ENCODE peak calls at places on chromosome 11, in nine cellular contexts. Q, S, Z, E, F, C, L, H and W are unnamed samples.

GRCh38 chr11:7257744-7258143 is 6.0 kb downstream of the SYT9 start:
- DNase-seq in Q (no peak), S (no peak), Z (no peak), E (no peak), F (no peak), C (no peak), L (no peak), H (no peak), W (no peak)

GRCh38 chr11:43784866-43785265 is 95.8 kb upstream of the ALKBH3 start:
- DNase-seq in Q (no peak), S (no peak), Z (no peak), E (no peak), F (no peak), C (no peak), L (no peak), H (no peak), W (no peak)

GRCh38 chr11:45332486-45332934 is 46.4 kb upstream of the SYT13 start:
- DNase-seq in Q (peak), S (peak), Z (no peak), E (no peak), F (peak), C (peak), L (peak), H (peak), W (peak)

GRCh38 chr11:42595856-42596255 is 715.9 kb upstream of the API5 start:
- DNase-seq in Q (no peak), S (no peak), Z (no peak), E (no peak), F (no peak), C (peak), L (no peak), H (peak), W (no peak)

GRCh38 chr11:87712802-87713202 is 462.4 kb downstream of the RAB38 start:
- DNase-seq in Q (no peak), S (no peak), Z (no peak), E (no peak), F (no peak), C (no peak), L (no peak), H (peak), W (no peak)

GRCh38 chr11:124740277-124740882 is 638 bp downstream of the NRGN start:
- DNase-seq in Q (peak), S (peak), Z (no peak), E (no peak), F (no peak), C (peak), L (peak), H (peak), W (no peak)

GRCh38 chr11:40445391-40445790 is 1014.1 kb downstream of the LRRC4C start:
- DNase-seq in Q (no peak), S (no peak), Z (no peak), E (no peak), F (no peak), C (peak), L (no peak), H (no peak), W (no peak)

GRCh38 chr11:105609832-105610781 is at the start of gene GRIA4:
- DNase-seq in Q (no peak), S (no peak), Z (no peak), E (peak), F (peak), C (no peak), L (no peak), H (peak), W (no peak)

GRCh38 chr11:30059172-30059815 is 42.5 kb upstream of the KCNA4 start:
- DNase-seq in Q (no peak), S (no peak), Z (no peak), E (no peak), F (no peak), C (no peak), L (no peak), H (no peak), W (no peak)

GRCh38 chr11:77821349-77821851 is 456 bp downstream of the AAMDC start:
- DNase-seq in Q (no peak), S (no peak), Z (no peak), E (no peak), F (peak), C (peak), L (peak), H (no peak), W (peak)

GRCh38 chr11:130585545-130585944 is 137.1 kb downstream of the ADAMTS15 start:
- DNase-seq in Q (no peak), S (no peak), Z (no peak), E (no peak), F (no peak), C (no peak), L (no peak), H (no peak), W (no peak)

GRCh38 chr11:29395555-29396072 is 621.2 kb downstream of the KCNA4 start:
- DNase-seq in Q (no peak), S (no peak), Z (no peak), E (no peak), F (no peak), C (no peak), L (no peak), H (no peak), W (no peak)

GRCh38 chr11:96254854-96255253 is 88.1 kb downstream of the MAML2 start:
- DNase-seq in Q (no peak), S (no peak), Z (no peak), E (no peak), F (no peak), C (no peak), L (no peak), H (no peak), W (no peak)